ENCODE peak calls at places on chromosomes 11 and 22, in five cellular contexts. C is suprapubic skin, O is stomach, L is adrenal gland, P is A549. Y is an unnamed sample.

GRCh38 chr11:131748146-131749050 is 378.0 kb downstream of the NTM start:
- DNase-seq in C (no peak), O (peak; percentile 48), L (peak; percentile 56), P (peak; percentile 33), Y (peak; percentile 42)

GRCh38 chr11:43787823-43788222 is 92.8 kb upstream of the ALKBH3 start:
- DNase-seq in C (no peak), O (no peak), L (no peak), P (no peak), Y (no peak)

GRCh38 chr22:36366291-36366708 is 21.5 kb downstream of the MYH9 start:
- DNase-seq in C (no peak), O (no peak), L (no peak), P (no peak), Y (no peak)

GRCh38 chr11:62505112-62505783 is 41.4 kb downstream of the AHNAK start:
- DNase-seq in C (no peak), O (no peak), L (peak; percentile 35), P (no peak), Y (peak; percentile 78)

GRCh38 chr11:129209891-129210830 is 18.0 kb upstream of the ARHGAP32 start:
- DNase-seq in C (no peak), O (no peak), L (no peak), P (no peak), Y (no peak)

GRCh38 chr11:92675303-92675702 is 294.1 kb upstream of the MTNR1B start:
- DNase-seq in C (no peak), O (no peak), L (no peak), P (no peak), Y (no peak)

GRCh38 chr22:46649176-46650077 is 29.2 kb downstream of the GRAMD4 start:
- DNase-seq in C (no peak), O (peak; percentile 39), L (peak; percentile 87), P (peak; percentile 93), Y (no peak)

GRCh38 chr22:16866167-16866566 is 41.0 kb upstream of the XKR3 start:
- DNase-seq in C (no peak), O (no peak), L (peak; percentile 25), P (no peak), Y (no peak)

GRCh38 chr11:100785148-100785983 is 98.3 kb downstream of the ARHGAP42 start:
- DNase-seq in C (no peak), O (peak; percentile 42), L (no peak), P (peak; percentile 29), Y (no peak)

GRCh38 chr22:19710769-19711106 is 3.6 kb upstream of the SEPTIN5 start:
- DNase-seq in C (no peak), O (no peak), L (no peak), P (no peak), Y (no peak)

GRCh38 chr11:776459-777287 is 614 bp downstream of the GATD1 start:
- DNase-seq in C (peak; percentile 74), O (no peak), L (peak; percentile 43), P (no peak), Y (no peak)

GRCh38 chr11:129691154-129691553 is 124.5 kb upstream of the TMEM45B start:
- DNase-seq in C (no peak), O (no peak), L (no peak), P (no peak), Y (no peak)

GRCh38 chr11:6326303-6326702 is 6.0 kb upstream of the CAVIN3 start:
- DNase-seq in C (no peak), O (no peak), L (no peak), P (no peak), Y (no peak)

GRCh38 chr11:64428685-64429084 is 69.7 kb downstream of the RPS6KA4 start:
- DNase-seq in C (no peak), O (no peak), L (no peak), P (no peak), Y (no peak)

GRCh38 chr11:47566166-47566546 is 757 bp downstream of the PTPMT1 start:
- DNase-seq in C (peak; percentile 62), O (peak; percentile 35), L (no peak), P (no peak), Y (no peak)

GRCh38 chr11:110075087-110075821 is 17.9 kb upstream of the ZC3H12C start:
- DNase-seq in C (no peak), O (no peak), L (no peak), P (no peak), Y (no peak)

GRCh38 chr11:74278721-74279148 is 32.7 kb downstream of the P4HA3 start:
- DNase-seq in C (peak; percentile 65), O (no peak), L (peak; percentile 69), P (peak; percentile 97), Y (peak; percentile 42)

GRCh38 chr22:33024626-33025025 is 33.6 kb downstream of the SYN3 start:
- DNase-seq in C (no peak), O (no peak), L (no peak), P (no peak), Y (no peak)
- TF ChIP-seq POLR2A in C (no peak), O (no peak), L (no peak), P (no peak), Y (no peak)

DNA sequence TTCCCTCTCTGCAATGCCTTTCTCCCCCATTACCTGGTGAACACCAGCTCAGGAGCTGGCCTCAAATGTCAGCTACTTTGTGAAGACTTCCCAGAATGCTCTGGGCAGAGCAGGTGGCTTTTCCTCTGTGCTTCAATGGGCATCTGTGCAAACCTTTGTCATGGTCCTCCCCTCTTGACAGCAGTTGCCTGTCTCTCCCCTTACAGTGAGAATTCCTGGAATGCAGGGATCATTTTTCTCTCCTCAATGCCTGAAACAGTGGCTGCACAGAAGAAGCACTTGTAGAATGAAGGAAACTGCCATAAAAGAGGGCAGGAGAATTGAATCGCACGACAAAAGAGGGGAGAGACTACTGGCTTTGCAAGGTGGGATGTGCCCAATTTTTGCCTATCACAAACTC is 92.8 kb upstream of the NARS2 start:
- DNase-seq in C (no peak), O (no peak), L (no peak), P (no peak), Y (no peak)
- TF ChIP-seq POLR2A in C (no peak), O (no peak), L (no peak), P (no peak), Y (no peak)

GRCh38 chr11:33944345-33944692 is 52.4 kb upstream of the LMO2 start:
- DNase-seq in C (no peak), O (no peak), L (no peak), P (no peak), Y (no peak)

GRCh38 chr11:33942954-33943353 is 51.1 kb upstream of the LMO2 start:
- DNase-seq in C (peak; percentile 73), O (no peak), L (peak; percentile 67), P (no peak), Y (no peak)

GRCh38 chr11:33945481-33946268 is 53.8 kb upstream of the LMO2 start:
- DNase-seq in C (no peak), O (no peak), L (no peak), P (no peak), Y (no peak)

GRCh38 chr11:33944693-33945424 is 53.0 kb upstream of the LMO2 start:
- DNase-seq in C (no peak), O (no peak), L (no peak), P (no peak), Y (no peak)

DNA sequence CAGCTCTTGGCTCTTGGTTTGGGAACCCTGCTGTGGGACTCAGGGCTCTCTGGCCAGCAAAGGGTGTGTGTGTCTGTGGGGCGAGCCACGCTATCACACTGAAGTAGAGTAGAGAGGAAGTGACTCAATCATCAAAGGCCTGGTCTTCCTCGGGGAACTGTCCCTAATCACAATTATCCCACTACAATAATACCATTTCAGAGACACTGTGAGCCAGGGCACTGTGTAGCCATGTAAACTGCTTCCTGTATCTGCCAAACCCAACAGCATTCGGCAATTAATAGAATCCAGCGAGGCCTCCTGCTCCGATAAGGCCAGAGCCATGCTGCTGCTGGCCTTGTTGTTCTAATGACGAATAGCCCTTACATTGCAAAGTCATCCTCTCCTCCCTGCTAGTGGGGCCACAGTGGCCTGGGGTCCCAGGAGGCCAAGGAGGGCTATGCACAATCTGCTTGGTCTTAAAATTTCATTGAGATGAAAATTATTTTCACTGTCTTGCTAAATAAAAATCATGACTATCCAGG is 49.8 kb upstream of the LMO2 start:
- DNase-seq in C (no peak), O (no peak), L (no peak), P (no peak), Y (no peak)
- TF ChIP-seq POLR2A in C (no peak), O (no peak), L (no peak), P (no peak), Y (no peak)

GRCh38 chr22:41589601-41590365 is at the start of gene PMM1:
- DNase-seq in C (peak; percentile 100), O (peak; percentile 100), L (peak; percentile 100), P (peak; percentile 99), Y (peak; percentile 100)
- TF ChIP-seq POLR2A in C (peak; percentile 59), O (peak; percentile 88), L (peak; percentile 97), P (peak; percentile 72), Y (peak; percentile 99)

GRCh38 chr11:86938900-86939880 is 16.0 kb downstream of the FZD4 start:
- DNase-seq in C (no peak), O (no peak), L (no peak), P (peak; percentile 50), Y (no peak)
- TF ChIP-seq POLR2A in C (no peak), O (no peak), L (no peak), P (no peak), Y (no peak)

GRCh38 chr11:76671236-76671590 is 666 bp upstream of the LRRC32 start:
- DNase-seq in C (no peak), O (no peak), L (no peak), P (no peak), Y (no peak)

GRCh38 chr11:76671626-76672309 is 1.2 kb upstream of the LRRC32 start:
- DNase-seq in C (no peak), O (no peak), L (no peak), P (no peak), Y (no peak)

GRCh38 chr11:76669901-76670474 is 559 bp downstream of the LRRC32 start:
- DNase-seq in C (peak; percentile 81), O (no peak), L (peak; percentile 43), P (no peak), Y (no peak)

GRCh38 chr11:76672431-76673163 is 2.0 kb upstream of the LRRC32 start:
- DNase-seq in C (no peak), O (no peak), L (no peak), P (no peak), Y (peak; percentile 41)

DNA sequence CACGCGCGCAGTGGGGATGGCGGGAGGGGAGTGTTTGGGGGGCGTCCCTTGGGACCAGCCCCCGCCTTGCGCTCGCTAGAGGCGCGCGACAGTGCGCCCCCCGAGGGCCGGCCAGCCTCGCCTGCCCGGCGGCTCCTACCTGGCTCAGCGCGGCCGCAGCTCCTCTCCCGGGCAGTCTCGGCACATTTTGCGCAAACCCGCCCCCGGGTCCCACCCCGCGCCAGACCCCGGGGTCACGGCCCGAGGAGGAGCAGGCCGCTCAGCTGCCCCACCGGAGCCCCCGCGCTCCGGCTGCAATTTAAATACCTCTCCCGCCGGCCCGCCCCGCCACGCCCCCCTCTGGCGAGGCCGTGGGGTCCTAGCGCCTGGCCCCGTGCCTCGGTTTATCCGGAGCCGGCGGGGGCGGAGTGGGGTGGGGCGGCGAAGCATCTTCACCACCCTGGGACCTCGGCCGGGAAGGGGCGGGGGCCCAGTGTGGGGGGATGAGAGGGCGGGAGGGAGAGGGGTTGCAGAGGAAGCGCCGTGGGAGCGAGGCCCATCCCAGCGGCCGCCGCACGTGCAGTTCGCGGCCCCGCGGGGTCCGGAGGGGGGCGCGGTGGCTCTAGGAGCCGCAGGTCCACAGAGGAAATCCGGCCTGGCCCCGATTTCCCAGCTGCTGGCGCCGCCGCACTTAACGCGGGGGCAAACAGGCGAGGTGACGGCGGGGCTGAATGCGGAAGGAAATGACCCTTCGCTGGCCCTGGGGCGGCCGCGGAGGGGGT is at the start of gene LRRC32:
- DNase-seq in C (peak; percentile 80), O (peak; percentile 45), L (peak; percentile 58), P (no peak), Y (peak; percentile 57)
- TF ChIP-seq POLR2A in C (no peak), O (no peak), L (peak; percentile 29), P (no peak), Y (peak; percentile 34)